ENCODE peak calls at places on chromosome 21, in five cellular contexts. One of them, this sample, is unnamed.

GRCh38 chr21:26966978-26967913 is at the start of gene ADAMTS5:
- DNase-seq in left cardiac atrium: peak; percentile 67
- DNase-seq in stimulated activated CD4-positive, alpha-beta T cell treated with anti-CD3 and anti-CD28 coated beads, TNF-alpha, amount 100 ng/mL, for 48 hours: no peak
- DNase-seq in H9: peak; percentile 52
- DNase-seq in breast epithelium: peak; percentile 53
- DNase-seq in this sample: no peak

GRCh38 chr21:45995686-45996179 is 14.2 kb downstream of the COL6A1 start:
- DNase-seq in breast epithelium: peak; percentile 49
- DNase-seq in H9: peak; percentile 22
- DNase-seq in left cardiac atrium: peak; percentile 29
- DNase-seq in stimulated activated CD4-positive, alpha-beta T cell treated with anti-CD3 and anti-CD28 coated beads, TNF-alpha, amount 100 ng/mL, for 48 hours: no peak
- DNase-seq in this sample: no peak

GRCh38 chr21:39103689-39104088 is 79.6 kb downstream of the PSMG1 start:
- DNase-seq in breast epithelium: no peak
- DNase-seq in left cardiac atrium: no peak
- DNase-seq in stimulated activated CD4-positive, alpha-beta T cell treated with anti-CD3 and anti-CD28 coated beads, TNF-alpha, amount 100 ng/mL, for 48 hours: no peak
- DNase-seq in H9: no peak
- DNase-seq in this sample: no peak

GRCh38 chr21:44487831-44488230 is 32.5 kb downstream of the LRRC3 start:
- DNase-seq in stimulated activated CD4-positive, alpha-beta T cell treated with anti-CD3 and anti-CD28 coated beads, TNF-alpha, amount 100 ng/mL, for 48 hours: peak; percentile 38
- DNase-seq in left cardiac atrium: no peak
- DNase-seq in breast epithelium: no peak
- DNase-seq in H9: no peak
- DNase-seq in this sample: peak; percentile 25

GRCh38 chr21:46152939-46153258 is 2.5 kb downstream of the FTCD start:
- DNase-seq in H9: no peak
- DNase-seq in left cardiac atrium: no peak
- DNase-seq in breast epithelium: peak; percentile 47
- DNase-seq in stimulated activated CD4-positive, alpha-beta T cell treated with anti-CD3 and anti-CD28 coated beads, TNF-alpha, amount 100 ng/mL, for 48 hours: no peak
- DNase-seq in this sample: no peak

GRCh38 chr21:42071146-42071737 is at the start of gene UMODL1:
- DNase-seq in stimulated activated CD4-positive, alpha-beta T cell treated with anti-CD3 and anti-CD28 coated beads, TNF-alpha, amount 100 ng/mL, for 48 hours: no peak
- DNase-seq in H9: no peak
- DNase-seq in left cardiac atrium: no peak
- DNase-seq in breast epithelium: no peak
- DNase-seq in this sample: no peak

GRCh38 chr21:41230530-41230929 is 62.6 kb downstream of the BACE2 start:
- DNase-seq in left cardiac atrium: no peak
- DNase-seq in H9: no peak
- DNase-seq in breast epithelium: no peak
- DNase-seq in stimulated activated CD4-positive, alpha-beta T cell treated with anti-CD3 and anti-CD28 coated beads, TNF-alpha, amount 100 ng/mL, for 48 hours: no peak
- DNase-seq in this sample: no peak

GRCh38 chr21:46151989-46152938 is 3.1 kb downstream of the FTCD start:
- DNase-seq in stimulated activated CD4-positive, alpha-beta T cell treated with anti-CD3 and anti-CD28 coated beads, TNF-alpha, amount 100 ng/mL, for 48 hours: no peak
- DNase-seq in breast epithelium: peak; percentile 30
- DNase-seq in left cardiac atrium: no peak
- DNase-seq in H9: peak; percentile 24
- DNase-seq in this sample: no peak

GRCh38 chr21:45923146-45923545 is 58.4 kb upstream of the COL6A1 start:
- DNase-seq in left cardiac atrium: peak; percentile 80
- DNase-seq in breast epithelium: peak; percentile 72
- DNase-seq in stimulated activated CD4-positive, alpha-beta T cell treated with anti-CD3 and anti-CD28 coated beads, TNF-alpha, amount 100 ng/mL, for 48 hours: peak; percentile 45
- DNase-seq in H9: peak; percentile 80
- DNase-seq in this sample: peak; percentile 41

GRCh38 chr21:33434770-33435360 is 31.7 kb downstream of the IFNGR2 start:
- DNase-seq in stimulated activated CD4-positive, alpha-beta T cell treated with anti-CD3 and anti-CD28 coated beads, TNF-alpha, amount 100 ng/mL, for 48 hours: no peak
- DNase-seq in left cardiac atrium: no peak
- DNase-seq in H9: no peak
- DNase-seq in breast epithelium: no peak
- DNase-seq in this sample: no peak

This sample was measured in HAP-1.